ENCODE peak calls at places on chromosomes 6 and 20, in nine cellular contexts. Z, M, F, X, W, P, A, V and J are unnamed samples.

GRCh38 chr6:22699046-22699639 is 129.8 kb downstream of the HDGFL1 start:
- DNase-seq in X (no peak), W (no peak), Z (no peak), P (no peak), M (no peak), V (no peak), A (no peak), F (no peak), J (no peak)

GRCh38 chr20:38392356-38392755 is 42.8 kb downstream of the SNHG17 start:
- DNase-seq in V (no peak), X (no peak), P (no peak), W (no peak), Z (no peak), F (no peak), M (no peak), A (peak), J (no peak)

GRCh38 chr20:52959125-52959524 is 13.0 kb upstream of the TSHZ2 start:
- DNase-seq in M (no peak), P (no peak), Z (no peak), W (peak), X (no peak), F (no peak), V (no peak), A (no peak), J (peak)

GRCh38 chr20:47551841-47552240 is 50.2 kb downstream of the NCOA3 start:
- DNase-seq in M (no peak), Z (no peak), V (no peak), A (no peak), F (no peak), X (no peak), P (no peak), W (no peak), J (no peak)

GRCh38 chr20:63640086-63640485 is 13.1 kb downstream of the STMN3 start:
- DNase-seq in X (peak), A (no peak), V (no peak), F (no peak), W (no peak), Z (no peak), P (no peak), M (no peak), J (no peak)

GRCh38 chr6:88166901-88167624 is 916 bp upstream of the CNR1 start:
- DNase-seq in W (peak), A (no peak), P (peak), Z (peak), X (no peak), V (no peak), M (peak), F (no peak), J (peak)

GRCh38 chr20:32218156-32218900 is 10.6 kb downstream of the POFUT1 start:
- DNase-seq in W (no peak), V (no peak), Z (no peak), M (no peak), P (no peak), X (no peak), A (no peak), F (no peak), J (peak)

GRCh38 chr6:16154904-16155303 is 26.0 kb downstream of the MYLIP start:
- DNase-seq in V (no peak), P (no peak), M (peak), Z (no peak), F (no peak), W (no peak), A (no peak), X (no peak), J (no peak)

GRCh38 chr20:19451591-19452295 is 239.3 kb downstream of the SLC24A3 start:
- DNase-seq in M (no peak), V (no peak), X (no peak), Z (no peak), P (no peak), A (no peak), W (peak), F (no peak), J (no peak)

GRCh38 chr6:146543940-146544661 is 468 bp downstream of the RAB32 start:
- DNase-seq in W (peak), M (no peak), P (peak), F (peak), X (no peak), Z (no peak), A (peak), V (peak), J (no peak)

GRCh38 chr6:49527315-49527714 is 23.2 kb upstream of the C6orf141 start:
- DNase-seq in V (no peak), W (no peak), P (no peak), F (no peak), A (no peak), M (no peak), X (no peak), Z (no peak), J (no peak)

GRCh38 chr6:80449756-80450155 is 343.3 kb downstream of the BCKDHB start:
- DNase-seq in X (no peak), P (no peak), Z (no peak), F (no peak), V (no peak), A (no peak), M (no peak), W (no peak), J (no peak)

GRCh38 chr20:46343358-46344357 is 35.4 kb upstream of the CDH22 start:
- DNase-seq in F (no peak), X (no peak), V (no peak), P (no peak), W (no peak), A (no peak), Z (no peak), M (no peak), J (peak)

GRCh38 chr6:141788096-141788495 is 344.6 kb upstream of the GJE1 start:
- DNase-seq in F (no peak), W (no peak), A (no peak), P (no peak), X (no peak), Z (no peak), M (no peak), V (no peak), J (no peak)

GRCh38 chr6:141700836-141701235 is 431.9 kb upstream of the GJE1 start:
- DNase-seq in F (no peak), P (no peak), W (no peak), A (no peak), X (no peak), M (no peak), Z (no peak), V (no peak), J (no peak)

GRCh38 chr6:37878150-37878710 is 58.7 kb downstream of the ZFAND3 start:
- DNase-seq in F (no peak), Z (no peak), V (no peak), P (no peak), M (no peak), X (no peak), W (no peak), A (no peak), J (peak)

GRCh38 chr6:14811760-14812428 is 434.0 kb upstream of the JARID2 start:
- DNase-seq in V (no peak), X (no peak), F (no peak), W (no peak), Z (no peak), M (no peak), P (no peak), A (no peak), J (no peak)

GRCh38 chr20:42957014-42957694 is 232.6 kb downstream of the PTPRT start:
- DNase-seq in F (no peak), M (no peak), V (no peak), Z (no peak), P (no peak), A (no peak), X (no peak), W (no peak), J (no peak)

GRCh38 chr6:31541059-31541657 is 645 bp downstream of the DDX39B start:
- DNase-seq in W (peak), P (peak), A (peak), Z (peak), X (no peak), V (no peak), M (no peak), F (no peak), J (peak)

GRCh38 chr6:3227363-3228045 is at the start of gene TUBB2B:
- DNase-seq in F (no peak), P (peak), X (no peak), W (peak), V (no peak), A (no peak), M (peak), Z (no peak), J (peak)

GRCh38 chr6:130147151-130147550 is 75.6 kb downstream of the SAMD3 start:
- DNase-seq in W (no peak), F (no peak), P (no peak), A (no peak), M (no peak), Z (no peak), V (no peak), X (no peak), J (peak)

GRCh38 chr20:23879328-23879798 is at the start of gene CST5:
- DNase-seq in P (no peak), A (no peak), V (no peak), M (no peak), Z (no peak), F (no peak), W (no peak), X (no peak), J (no peak)

GRCh38 chr6:34664270-34664971 is 32.1 kb downstream of the ILRUN start:
- DNase-seq in W (no peak), P (no peak), A (no peak), M (no peak), V (no peak), Z (no peak), F (no peak), X (no peak), J (no peak)

GRCh38 chr6:33772114-33772830 is 16.7 kb downstream of the LEMD2 start:
- DNase-seq in Z (no peak), F (no peak), W (peak), M (no peak), A (no peak), V (no peak), P (no peak), X (no peak), J (no peak)

GRCh38 chr6:170082531-170083187 is 208.2 kb downstream of the DLL1 start:
- DNase-seq in V (peak), M (no peak), Z (no peak), W (no peak), A (no peak), F (peak), X (no peak), P (peak), J (no peak)

GRCh38 chr20:21702553-21703467 is 2.7 kb upstream of the PAX1 start:
- DNase-seq in M (peak), V (peak), X (no peak), Z (no peak), F (no peak), W (peak), A (peak), P (peak), J (peak)

GRCh38 chr6:107822154-107823046 is 1.7 kb downstream of the SCML4 start:
- DNase-seq in W (no peak), F (no peak), A (no peak), Z (peak), P (no peak), M (no peak), X (no peak), V (no peak), J (no peak)

GRCh38 chr6:109486068-109486467 is 3.0 kb upstream of the ZBTB24 start:
- DNase-seq in Z (no peak), W (peak), A (no peak), V (no peak), X (peak), P (no peak), F (no peak), M (no peak), J (no peak)

GRCh38 chr6:33904050-33904827 is 100.4 kb upstream of the MLN start:
- DNase-seq in P (no peak), A (no peak), F (no peak), W (no peak), V (no peak), X (no peak), M (no peak), Z (peak), J (peak)

GRCh38 chr6:4848382-4849068 is 72.3 kb downstream of the CDYL start:
- DNase-seq in M (peak), W (peak), P (no peak), V (no peak), F (peak), A (no peak), X (peak), Z (peak), J (peak)

GRCh38 chr6:116316772-116317467 is 37.2 kb upstream of the TSPYL1 start:
- DNase-seq in X (no peak), V (no peak), P (peak), W (no peak), A (no peak), M (peak), Z (no peak), F (no peak), J (no peak)
- H3K27ac ChIP-seq in X (no peak), V (no peak), P (no peak), W (no peak), A (no peak), M (no peak), Z (no peak), F (no peak), J (no peak)

DNA sequence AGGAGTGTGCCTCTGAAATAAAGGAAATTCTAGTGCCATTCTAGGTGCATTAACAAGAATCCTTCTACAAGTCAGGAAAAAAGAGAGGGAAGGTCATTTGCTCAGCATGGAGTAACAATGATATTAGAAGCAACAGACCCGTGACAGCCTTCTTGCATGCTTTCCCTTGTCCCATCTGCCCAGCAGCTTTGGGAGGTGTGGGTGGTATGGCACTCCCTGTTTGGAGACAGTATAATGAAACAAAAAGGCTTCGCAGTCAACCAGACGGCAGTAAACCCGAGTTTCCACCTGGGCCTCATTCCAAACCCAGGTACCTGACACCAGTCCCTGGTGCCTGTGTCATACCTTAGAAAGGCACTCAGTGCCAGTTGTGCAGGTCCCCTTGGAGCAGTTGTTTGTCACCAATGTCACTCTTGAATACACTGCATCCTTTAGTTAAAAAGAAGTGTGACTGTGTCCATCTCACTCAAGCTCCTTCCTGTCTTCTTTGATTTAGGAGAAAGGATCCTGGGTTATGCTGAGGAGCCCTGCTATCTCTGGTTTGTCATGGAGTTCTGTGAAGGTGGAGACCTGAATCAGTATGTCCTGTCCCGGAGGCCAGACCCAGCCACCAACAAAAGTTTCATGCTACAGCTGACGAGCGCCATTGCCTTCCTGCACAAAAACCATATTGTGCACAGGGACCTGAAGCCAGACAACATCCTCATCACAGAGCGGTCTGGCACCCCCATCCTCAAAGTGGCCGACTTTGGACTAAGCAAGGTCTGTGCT is 14.7 kb downstream of the STK35 start:
- DNase-seq in M (no peak), Z (no peak), X (no peak), A (no peak), P (no peak), W (no peak), V (no peak), F (no peak), J (no peak)
- H3K27ac ChIP-seq in M (no peak), Z (no peak), X (no peak), A (no peak), P (no peak), W (no peak), V (no peak), F (no peak), J (no peak)

DNA sequence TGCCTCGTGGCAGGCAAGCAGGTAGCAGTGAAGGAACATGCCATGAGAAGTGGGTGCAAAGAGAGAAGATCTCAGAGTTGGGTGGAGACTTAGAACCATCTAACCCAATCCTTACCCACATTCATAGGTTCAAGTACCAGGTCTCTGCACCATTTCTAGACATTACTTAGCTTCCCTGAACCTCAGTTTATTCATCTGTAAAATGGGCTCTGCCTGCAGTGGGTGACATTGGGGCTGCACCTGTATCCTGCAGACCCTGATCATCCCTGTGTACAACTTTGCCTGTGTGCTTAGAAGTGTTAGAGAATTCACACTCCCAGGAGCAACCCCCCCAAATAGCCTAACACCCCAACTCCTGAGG is 42.7 kb downstream of the SNX5 start:
- DNase-seq in A (no peak), M (no peak), Z (no peak), W (no peak), F (no peak), V (no peak), X (no peak), P (no peak), J (no peak)
- H3K27ac ChIP-seq in A (no peak), M (no peak), Z (no peak), W (peak), F (peak), V (no peak), X (no peak), P (no peak), J (peak)

GRCh38 chr6:91634791-91635190 is 1047.9 kb upstream of the MAP3K7 start:
- DNase-seq in V (no peak), A (peak), Z (no peak), P (no peak), X (no peak), F (no peak), M (no peak), W (no peak), J (no peak)

GRCh38 chr6:91626935-91627334 is 1040.1 kb upstream of the MAP3K7 start:
- DNase-seq in V (no peak), W (no peak), P (no peak), X (no peak), A (peak), F (no peak), Z (no peak), M (no peak), J (no peak)

GRCh38 chr6:91637217-91637616 is 1050.3 kb upstream of the MAP3K7 start:
- DNase-seq in X (no peak), P (no peak), A (no peak), V (no peak), W (no peak), Z (no peak), F (no peak), M (no peak), J (no peak)

GRCh38 chr6:91633374-91634184 is 1046.7 kb upstream of the MAP3K7 start:
- DNase-seq in F (no peak), M (no peak), P (no peak), X (no peak), A (no peak), Z (no peak), W (no peak), V (no peak), J (peak)

DNA sequence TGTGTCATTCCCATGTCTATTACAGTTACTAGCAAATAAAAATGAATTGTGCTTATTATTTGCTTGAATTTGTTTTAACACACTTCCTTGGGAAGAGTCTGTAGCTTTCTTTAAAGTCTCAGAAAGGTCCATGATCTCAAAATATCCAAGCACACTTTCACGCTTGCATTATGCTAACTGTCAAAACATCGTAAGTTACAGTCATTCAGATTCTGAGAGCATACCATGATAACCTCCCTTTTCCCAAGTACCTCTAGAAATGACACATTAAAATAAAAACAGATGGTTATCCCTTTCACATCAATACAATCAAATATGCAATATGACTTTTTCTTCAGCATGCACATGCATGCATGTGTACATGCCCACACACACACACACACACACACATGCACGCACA is 1044.4 kb upstream of the MAP3K7 start:
- DNase-seq in F (no peak), M (no peak), V (no peak), W (no peak), X (no peak), P (no peak), A (no peak), Z (no peak), J (no peak)
- H3K27ac ChIP-seq in F (no peak), M (no peak), V (no peak), W (no peak), X (no peak), P (no peak), A (no peak), Z (no peak), J (no peak)

GRCh38 chr20:17505664-17506517 is 25.3 kb downstream of the BFSP1 start:
- DNase-seq in Z (no peak), P (no peak), W (no peak), X (no peak), M (no peak), V (no peak), A (peak), F (no peak), J (no peak)
- H3K27ac ChIP-seq in Z (peak), P (no peak), W (no peak), X (no peak), M (peak), V (no peak), A (peak), F (peak), J (no peak)